ENCODE peak calls at places on chromosomes 2 and 18, in four cellular contexts. One of them, this sample, is unnamed. For H3K4me1, the result is how much of the 10 kb centered on the place peaks cover.

GRCh38 chr2:1448009-1448408 is 34.7 kb downstream of the TPO start:
- DNase-seq in H1: no peak
- DNase-seq in HepG2: no peak
- DNase-seq in GM12878: no peak
- DNase-seq in this sample: no peak

GRCh38 chr2:128832946-128833560 is 514.4 kb upstream of the HS6ST1 start:
- DNase-seq in H1: no peak
- DNase-seq in HepG2: no peak
- DNase-seq in GM12878: no peak
- DNase-seq in this sample: no peak

GRCh38 chr2:100929142-100929541 is 72.9 kb upstream of the RPL31 start:
- DNase-seq in H1: no peak
- DNase-seq in HepG2: no peak
- DNase-seq in GM12878: no peak
- DNase-seq in this sample: no peak

GRCh38 chr2:182186132-182186735 is 200.6 kb downstream of the PPP1R1C start:
- DNase-seq in H1: no peak
- DNase-seq in HepG2: peak
- DNase-seq in GM12878: no peak
- DNase-seq in this sample: peak

GRCh38 chr2:10012963-10013461 is 30.3 kb upstream of the KLF11 start:
- DNase-seq in H1: no peak
- DNase-seq in HepG2: no peak
- DNase-seq in GM12878: no peak
- DNase-seq in this sample: no peak

GRCh38 chr2:240217431-240218301 is 77.2 kb upstream of the OTOS start:
- DNase-seq in H1: peak
- DNase-seq in HepG2: no peak
- DNase-seq in GM12878: no peak
- DNase-seq in this sample: no peak

GRCh38 chr2:100877555-100877954 is 57.6 kb downstream of the NPAS2 start:
- DNase-seq in H1: no peak
- DNase-seq in HepG2: no peak
- DNase-seq in GM12878: no peak
- DNase-seq in this sample: no peak

GRCh38 chr2:2613279-2614199 is 282.5 kb upstream of the MYT1L start:
- DNase-seq in H1: peak
- DNase-seq in HepG2: peak
- DNase-seq in GM12878: peak
- DNase-seq in this sample: peak

GRCh38 chr2:170005702-170006101 is 172.2 kb upstream of the MYO3B start:
- DNase-seq in H1: no peak
- DNase-seq in HepG2: no peak
- DNase-seq in GM12878: no peak
- DNase-seq in this sample: peak

GRCh38 chr18:78867131-78867530 is 112.5 kb upstream of the SALL3 start:
- DNase-seq in H1: no peak
- DNase-seq in HepG2: no peak
- DNase-seq in GM12878: no peak
- DNase-seq in this sample: no peak

GRCh38 chr2:179655627-179656026 is 205.8 kb downstream of the ZNF385B start:
- DNase-seq in H1: no peak
- DNase-seq in HepG2: no peak
- DNase-seq in GM12878: no peak
- DNase-seq in this sample: no peak

GRCh38 chr2:102251042-102251848 is 60.1 kb upstream of the IL1RL1 start:
- DNase-seq in H1: peak
- DNase-seq in HepG2: peak
- DNase-seq in GM12878: no peak
- DNase-seq in this sample: peak

GRCh38 chr2:88054300-88055048 is 1.1 kb downstream of the KRCC1 start:
- DNase-seq in H1: no peak
- DNase-seq in HepG2: no peak
- DNase-seq in GM12878: no peak
- DNase-seq in this sample: no peak

GRCh38 chr2:161871113-161871512 is 202.9 kb downstream of the DPP4 start:
- DNase-seq in H1: no peak
- DNase-seq in HepG2: no peak
- DNase-seq in GM12878: no peak
- DNase-seq in this sample: no peak

GRCh38 chr2:8392098-8392844 is 289.6 kb upstream of the ID2 start:
- DNase-seq in H1: peak
- DNase-seq in HepG2: no peak
- DNase-seq in GM12878: no peak
- DNase-seq in this sample: peak

GRCh38 chr2:221570321-221571107 is 1.6 kb downstream of the EPHA4 start:
- DNase-seq in H1: peak
- DNase-seq in HepG2: no peak
- DNase-seq in GM12878: no peak
- DNase-seq in this sample: no peak

GRCh38 chr2:215658635-215659305 is 222.9 kb upstream of the FN1 start:
- DNase-seq in H1: no peak
- DNase-seq in HepG2: no peak
- DNase-seq in GM12878: no peak
- DNase-seq in this sample: no peak

GRCh38 chr2:23363831-23364230 is 21.1 kb upstream of the KLHL29 start:
- DNase-seq in H1: no peak
- DNase-seq in HepG2: no peak
- DNase-seq in GM12878: no peak
- DNase-seq in this sample: peak

GRCh38 chr2:16038586-16038985 is 98.2 kb downstream of the MYCN start:
- DNase-seq in H1: no peak
- DNase-seq in HepG2: no peak
- DNase-seq in GM12878: no peak
- DNase-seq in this sample: no peak

DNA sequence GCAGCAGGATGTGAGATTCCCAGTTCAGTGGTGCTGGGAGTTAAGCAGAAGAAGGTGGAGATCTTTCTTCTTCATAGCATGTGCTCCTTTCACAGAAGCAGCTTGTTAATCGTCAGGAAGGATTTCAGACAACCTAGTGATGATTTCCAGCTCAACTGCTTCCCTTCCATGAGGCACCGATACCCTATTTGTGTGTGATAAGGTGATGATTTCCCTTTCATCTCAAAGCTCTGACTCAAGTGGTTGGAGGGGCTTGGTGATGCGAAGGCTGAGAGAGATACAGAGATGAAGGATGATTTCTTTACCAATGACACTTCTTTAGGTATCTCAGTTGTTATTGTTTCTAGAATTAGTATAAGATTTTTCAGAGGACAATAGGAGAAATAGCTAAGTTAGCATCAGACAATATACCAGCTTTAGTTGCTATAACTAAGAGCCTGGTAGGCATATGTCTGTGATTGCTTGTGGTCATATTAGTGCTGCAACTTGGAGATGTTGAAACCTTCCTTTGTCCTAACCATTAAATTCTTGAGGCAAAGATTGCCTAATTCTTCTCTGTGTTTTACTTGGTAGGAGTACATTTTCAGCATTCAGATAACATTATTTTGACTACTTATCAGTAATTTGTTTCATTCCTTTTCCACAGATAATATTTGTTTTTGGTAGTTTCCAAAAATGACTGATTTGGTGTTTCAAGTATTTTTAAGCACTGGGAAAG is 111.3 kb downstream of the PLCL1 start:
- DNase-seq in H1: no peak
- DNase-seq in HepG2: no peak
- DNase-seq in GM12878: no peak
- DNase-seq in this sample: no peak
- TF ChIP-seq SUZ12 in H1: no peak
- TF ChIP-seq SUZ12 in HepG2: no peak
- TF ChIP-seq SUZ12 in GM12878: no peak
- TF ChIP-seq SUZ12 in this sample: no peak

GRCh38 chr2:205770557-205770956 is 88.3 kb downstream of the NRP2 start:
- DNase-seq in H1: no peak
- DNase-seq in HepG2: no peak
- DNase-seq in GM12878: no peak
- DNase-seq in this sample: no peak
- H3K4me1 ChIP-seq in H1: under half
- H3K4me1 ChIP-seq in HepG2: under half
- H3K4me1 ChIP-seq in GM12878: under half
- H3K4me1 ChIP-seq in this sample: under half

GRCh38 chr2:220465700-220466099 is 838.3 kb downstream of the SLC4A3 start:
- DNase-seq in H1: no peak
- DNase-seq in HepG2: no peak
- DNase-seq in GM12878: no peak
- DNase-seq in this sample: no peak

GRCh38 chr2:220463876-220464275 is 836.4 kb downstream of the SLC4A3 start:
- DNase-seq in H1: no peak
- DNase-seq in HepG2: no peak
- DNase-seq in GM12878: no peak
- DNase-seq in this sample: no peak

GRCh38 chr2:220458051-220458450 is 830.6 kb downstream of the SLC4A3 start:
- DNase-seq in H1: no peak
- DNase-seq in HepG2: no peak
- DNase-seq in GM12878: no peak
- DNase-seq in this sample: no peak

GRCh38 chr2:220455389-220455788 is 828.0 kb downstream of the SLC4A3 start:
- DNase-seq in H1: no peak
- DNase-seq in HepG2: no peak
- DNase-seq in GM12878: no peak
- DNase-seq in this sample: no peak

GRCh38 chr2:220460257-220460985 is 833.0 kb downstream of the SLC4A3 start:
- DNase-seq in H1: no peak
- DNase-seq in HepG2: no peak
- DNase-seq in GM12878: no peak
- DNase-seq in this sample: peak
- TF ChIP-seq SUZ12 in H1: no peak
- TF ChIP-seq SUZ12 in HepG2: no peak
- TF ChIP-seq SUZ12 in GM12878: no peak
- TF ChIP-seq SUZ12 in this sample: no peak

GRCh38 chr2:217904614-217904965 is 98.2 kb downstream of the TNS1 start:
- DNase-seq in H1: no peak
- DNase-seq in HepG2: no peak
- DNase-seq in GM12878: no peak
- DNase-seq in this sample: no peak
- H3K4me1 ChIP-seq in H1: under half
- H3K4me1 ChIP-seq in HepG2: half or more
- H3K4me1 ChIP-seq in GM12878: under half
- H3K4me1 ChIP-seq in this sample: under half

GRCh38 chr18:10526211-10526949 is 553 bp downstream of the NAPG start:
- DNase-seq in H1: peak
- DNase-seq in HepG2: peak
- DNase-seq in GM12878: no peak
- DNase-seq in this sample: no peak
- TF ChIP-seq SUZ12 in H1: no peak
- TF ChIP-seq SUZ12 in HepG2: no peak
- TF ChIP-seq SUZ12 in GM12878: no peak
- TF ChIP-seq SUZ12 in this sample: no peak

GRCh38 chr2:25339791-25340339 is 1.9 kb downstream of the DNMT3A start:
- DNase-seq in H1: peak
- DNase-seq in HepG2: peak
- DNase-seq in GM12878: no peak
- DNase-seq in this sample: no peak

GRCh38 chr2:25337276-25337675 is 4.4 kb downstream of the DNMT3A start:
- DNase-seq in H1: no peak
- DNase-seq in HepG2: no peak
- DNase-seq in GM12878: no peak
- DNase-seq in this sample: no peak

GRCh38 chr2:25339121-25339738 is 2.5 kb downstream of the DNMT3A start:
- DNase-seq in H1: peak
- DNase-seq in HepG2: no peak
- DNase-seq in GM12878: no peak
- DNase-seq in this sample: no peak

GRCh38 chr2:25337891-25338290 is 3.8 kb downstream of the DNMT3A start:
- DNase-seq in H1: no peak
- DNase-seq in HepG2: no peak
- DNase-seq in GM12878: no peak
- DNase-seq in this sample: no peak

GRCh38 chr2:25338401-25338800 is 3.3 kb downstream of the DNMT3A start:
- DNase-seq in H1: no peak
- DNase-seq in HepG2: no peak
- DNase-seq in GM12878: no peak
- DNase-seq in this sample: no peak
- H3K4me1 ChIP-seq in H1: under half
- H3K4me1 ChIP-seq in HepG2: under half
- H3K4me1 ChIP-seq in GM12878: under half
- H3K4me1 ChIP-seq in this sample: under half